ENCODE peak calls at places on chromosome 18, in six cellular contexts. N is mesenchymal stem cell, G is IMR-90, X is H9, Z is neuronal stem cell, H is H1. C is an unnamed sample.

GRCh38 chr18:62280058-62280457 is 45.1 kb upstream of the TNFRSF11A start:
- DNase-seq in N (no peak), G (no peak), X (no peak), Z (no peak), H (no peak), C (no peak)

GRCh38 chr18:36583155-36583745 is 245.6 kb downstream of the TPGS2 start:
- DNase-seq in N (no peak), G (no peak), X (peak), Z (peak), H (peak), C (no peak)

GRCh38 chr18:66616523-66616983 is 12.7 kb upstream of the CDH19 start:
- DNase-seq in N (no peak), G (no peak), X (peak), Z (no peak), H (no peak), C (no peak)

GRCh38 chr18:46098616-46098933 is 479 bp upstream of the ATP5F1A start:
- DNase-seq in N (no peak), G (no peak), X (no peak), Z (no peak), H (no peak), C (no peak)

GRCh38 chr18:23422751-23423418 is 30.2 kb upstream of the RIOK3 start:
- DNase-seq in N (peak), G (peak), X (no peak), Z (no peak), H (no peak), C (peak)

GRCh38 chr18:41266616-41267015 is 688.4 kb upstream of the PIK3C3 start:
- DNase-seq in N (peak), G (peak), X (no peak), Z (no peak), H (no peak), C (no peak)

GRCh38 chr18:37565138-37565984 is at the start of gene CELF4:
- DNase-seq in N (peak), G (no peak), X (no peak), Z (no peak), H (no peak), C (no peak)

GRCh38 chr18:9643549-9643948 is 29.2 kb upstream of the PPP4R1 start:
- DNase-seq in N (peak), G (peak), X (peak), Z (peak), H (peak), C (peak)

GRCh38 chr18:31199190-31199769 is 36.6 kb upstream of the DSC1 start:
- DNase-seq in N (peak), G (no peak), X (no peak), Z (no peak), H (no peak), C (no peak)

GRCh38 chr18:54774423-54774822 is 53.9 kb upstream of the RAB27B start:
- DNase-seq in N (peak), G (peak), X (no peak), Z (no peak), H (no peak), C (peak)
- H3K14ac ChIP-seq in N (no peak), G (peak), X (no peak), Z (no peak), H (no peak), C (no peak)

DNA sequence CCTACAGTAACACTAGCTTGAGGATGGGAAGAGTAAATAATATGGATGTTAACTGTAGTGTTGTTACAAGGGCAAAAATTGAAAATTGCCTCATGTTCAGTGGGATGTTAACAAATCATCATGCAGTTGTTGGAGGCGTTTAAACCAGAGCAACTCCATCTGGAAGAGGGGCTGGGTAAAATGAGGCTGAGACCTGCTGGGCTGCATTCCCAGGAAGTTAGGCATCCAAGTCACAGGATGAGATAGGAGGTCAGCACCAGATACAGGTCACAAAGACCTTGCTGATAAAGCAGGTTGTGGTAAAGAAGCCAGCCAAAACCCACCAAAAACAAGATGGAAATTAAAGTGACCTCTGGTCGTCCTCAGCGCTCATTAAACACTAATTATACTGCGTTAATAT is 101.6 kb downstream of the MYO5B start:
- DNase-seq in N (no peak), G (no peak), X (no peak), Z (no peak), H (no peak), C (peak)
- H3K4me2 ChIP-seq in N (no peak), G (no peak), X (no peak), Z (no peak), H (no peak), C (peak)

GRCh38 chr18:48665654-48666053 is 126.8 kb downstream of the CTIF start:
- DNase-seq in N (no peak), G (no peak), X (no peak), Z (no peak), H (no peak), C (no peak)
- H3K14ac ChIP-seq in N (no peak), G (no peak), X (no peak), Z (no peak), H (no peak), C (no peak)

GRCh38 chr18:76246579-76246978 is 248.5 kb downstream of the ZNF516 start:
- DNase-seq in N (no peak), G (no peak), X (no peak), Z (no peak), H (no peak), C (no peak)
- H3K4me2 ChIP-seq in N (no peak), G (no peak), X (no peak), Z (no peak), H (no peak), C (no peak)

GRCh38 chr18:6757966-6758365 is 28.4 kb downstream of the ARHGAP28 start:
- DNase-seq in N (peak), G (peak), X (no peak), Z (no peak), H (no peak), C (no peak)

GRCh38 chr18:6759579-6759978 is 30.1 kb downstream of the ARHGAP28 start:
- DNase-seq in N (no peak), G (no peak), X (no peak), Z (no peak), H (no peak), C (no peak)

GRCh38 chr18:6764382-6764781 is 34.9 kb downstream of the ARHGAP28 start:
- DNase-seq in N (no peak), G (no peak), X (no peak), Z (no peak), H (no peak), C (no peak)

GRCh38 chr18:6763524-6763923 is 34.0 kb downstream of the ARHGAP28 start:
- DNase-seq in N (no peak), G (no peak), X (no peak), Z (no peak), H (no peak), C (no peak)
- H3K14ac ChIP-seq in N (no peak), G (no peak), X (no peak), Z (no peak), H (no peak), C (no peak)

DNA sequence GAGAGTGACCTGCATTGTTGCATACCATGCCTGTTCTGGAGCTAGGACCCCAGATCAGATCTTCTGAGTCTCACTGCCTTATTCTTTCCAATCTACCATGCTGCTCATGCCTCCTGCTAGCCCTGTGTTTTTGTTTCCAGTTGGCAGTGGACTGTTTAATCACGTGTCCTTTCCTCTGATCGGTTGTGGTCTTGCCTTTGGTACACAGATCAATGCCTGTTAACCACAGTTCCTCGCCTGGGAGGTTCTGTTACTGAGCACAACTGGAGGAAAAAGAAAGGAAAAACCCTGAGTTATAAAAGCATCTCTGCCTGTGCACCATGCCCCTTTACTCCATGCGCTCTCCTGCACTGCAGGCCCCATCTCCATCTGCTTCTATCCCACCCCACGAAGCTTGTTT is 329.1 kb downstream of the SETBP1 start:
- DNase-seq in N (no peak), G (no peak), X (no peak), Z (no peak), H (no peak), C (no peak)
- H3K4me2 ChIP-seq in N (no peak), G (no peak), X (no peak), Z (no peak), H (no peak), C (no peak)